ENCODE peak calls at places on chromosomes 4 and X, in five cellular contexts. One of them, this sample, is unnamed. For H3K36me3 and H3K9me3, the result is how much of the 10 kb centered on the place peaks cover.

GRCh38 chr4:159191989-159192388 is 89.1 kb downstream of the RAPGEF2 start:
- DNase-seq in transverse colon: no peak
- DNase-seq in endodermal cell: peak
- DNase-seq in SK-N-SH: no peak
- DNase-seq in left ventricle myocardium inferior: no peak
- DNase-seq in this sample: no peak

GRCh38 chr4:7630559-7631287 is 196.0 kb upstream of the PSAPL1 start:
- DNase-seq in transverse colon: no peak
- DNase-seq in endodermal cell: no peak
- DNase-seq in SK-N-SH: peak
- DNase-seq in left ventricle myocardium inferior: peak
- DNase-seq in this sample: no peak

GRCh38 chr4:169064281-169064680 is 54.2 kb upstream of the CBR4 start:
- DNase-seq in transverse colon: no peak
- DNase-seq in endodermal cell: no peak
- DNase-seq in SK-N-SH: no peak
- DNase-seq in left ventricle myocardium inferior: no peak
- DNase-seq in this sample: no peak

GRCh38 chr4:140754918-140755810 is 1.0 kb downstream of the TBC1D9 start:
- DNase-seq in transverse colon: no peak
- DNase-seq in endodermal cell: no peak
- DNase-seq in SK-N-SH: no peak
- DNase-seq in left ventricle myocardium inferior: no peak
- DNase-seq in this sample: no peak

GRCh38 chr4:154004859-154005520 is 216.1 kb upstream of the SFRP2 start:
- DNase-seq in transverse colon: no peak
- DNase-seq in endodermal cell: no peak
- DNase-seq in SK-N-SH: no peak
- DNase-seq in left ventricle myocardium inferior: no peak
- DNase-seq in this sample: no peak

GRCh38 chr4:41879552-41879951 is 55.7 kb upstream of the TMEM33 start:
- DNase-seq in transverse colon: no peak
- DNase-seq in endodermal cell: no peak
- DNase-seq in SK-N-SH: peak
- DNase-seq in left ventricle myocardium inferior: no peak
- DNase-seq in this sample: no peak

GRCh38 chr4:55545133-55545532 is 1.6 kb downstream of the CLOCK start:
- DNase-seq in transverse colon: no peak
- DNase-seq in endodermal cell: no peak
- DNase-seq in SK-N-SH: no peak
- DNase-seq in left ventricle myocardium inferior: no peak
- DNase-seq in this sample: no peak

GRCh38 chrX:136754641-136755040 is 26.1 kb downstream of the ARHGEF6 start:
- DNase-seq in transverse colon: no peak
- DNase-seq in endodermal cell: peak
- DNase-seq in SK-N-SH: no peak
- DNase-seq in left ventricle myocardium inferior: peak
- DNase-seq in this sample: peak

GRCh38 chr4:38868055-38868965 is 704 bp downstream of the FAM114A1 start:
- DNase-seq in transverse colon: peak
- DNase-seq in endodermal cell: peak
- DNase-seq in SK-N-SH: no peak
- DNase-seq in left ventricle myocardium inferior: peak
- DNase-seq in this sample: no peak

GRCh38 chr4:16079046-16079445 is 4.8 kb downstream of the PROM1 start:
- DNase-seq in transverse colon: no peak
- DNase-seq in endodermal cell: peak
- DNase-seq in SK-N-SH: no peak
- DNase-seq in left ventricle myocardium inferior: no peak
- DNase-seq in this sample: no peak

GRCh38 chrX:149121526-149121925 is 383.6 kb downstream of the IDS start:
- DNase-seq in transverse colon: no peak
- DNase-seq in endodermal cell: no peak
- DNase-seq in SK-N-SH: no peak
- DNase-seq in left ventricle myocardium inferior: no peak
- DNase-seq in this sample: no peak

GRCh38 chr4:96016615-96017299 is 176.9 kb downstream of the PDHA2 start:
- DNase-seq in transverse colon: no peak
- DNase-seq in endodermal cell: no peak
- DNase-seq in SK-N-SH: no peak
- DNase-seq in left ventricle myocardium inferior: no peak
- DNase-seq in this sample: no peak

GRCh38 chr4:8201341-8201781 is 2.3 kb downstream of the SH3TC1 start:
- DNase-seq in transverse colon: peak
- DNase-seq in endodermal cell: no peak
- DNase-seq in SK-N-SH: no peak
- DNase-seq in left ventricle myocardium inferior: peak
- DNase-seq in this sample: peak

GRCh38 chrX:150456941-150457340 is 93.8 kb downstream of the MAMLD1 start:
- DNase-seq in transverse colon: no peak
- DNase-seq in endodermal cell: no peak
- DNase-seq in SK-N-SH: no peak
- DNase-seq in left ventricle myocardium inferior: no peak
- DNase-seq in this sample: no peak

GRCh38 chr4:57103051-57103450 is 7.1 kb downstream of the IGFBP7 start:
- DNase-seq in transverse colon: no peak
- DNase-seq in endodermal cell: no peak
- DNase-seq in SK-N-SH: no peak
- DNase-seq in left ventricle myocardium inferior: peak
- DNase-seq in this sample: no peak

GRCh38 chr4:72084587-72085011 is 52.8 kb downstream of the NPFFR2 start:
- DNase-seq in transverse colon: no peak
- DNase-seq in endodermal cell: no peak
- DNase-seq in SK-N-SH: no peak
- DNase-seq in left ventricle myocardium inferior: no peak
- DNase-seq in this sample: no peak

GRCh38 chr4:48905363-48906015 is 1.1 kb downstream of the OCIAD2 start:
- DNase-seq in transverse colon: peak
- DNase-seq in endodermal cell: no peak
- DNase-seq in SK-N-SH: peak
- DNase-seq in left ventricle myocardium inferior: no peak
- DNase-seq in this sample: no peak

GRCh38 chr4:153233761-153234371 is 29.6 kb downstream of the TRIM2 start:
- DNase-seq in transverse colon: peak
- DNase-seq in endodermal cell: no peak
- DNase-seq in SK-N-SH: no peak
- DNase-seq in left ventricle myocardium inferior: no peak
- DNase-seq in this sample: no peak

GRCh38 chr4:27123050-27123768 is 262.6 kb downstream of the STIM2 start:
- DNase-seq in transverse colon: peak
- DNase-seq in endodermal cell: peak
- DNase-seq in SK-N-SH: no peak
- DNase-seq in left ventricle myocardium inferior: no peak
- DNase-seq in this sample: no peak

GRCh38 chr4:123102897-123103489 is 180.6 kb upstream of the NUDT6 start:
- DNase-seq in transverse colon: no peak
- DNase-seq in endodermal cell: no peak
- DNase-seq in SK-N-SH: peak
- DNase-seq in left ventricle myocardium inferior: no peak
- DNase-seq in this sample: no peak

GRCh38 chr4:102959503-102959902 is 60.0 kb downstream of the SLC9B1 start:
- DNase-seq in transverse colon: no peak
- DNase-seq in endodermal cell: no peak
- DNase-seq in SK-N-SH: no peak
- DNase-seq in left ventricle myocardium inferior: peak
- DNase-seq in this sample: no peak

GRCh38 chrX:129077384-129077783 is 445.9 kb downstream of the SMARCA1 start:
- DNase-seq in transverse colon: no peak
- DNase-seq in endodermal cell: no peak
- DNase-seq in SK-N-SH: no peak
- DNase-seq in left ventricle myocardium inferior: no peak
- DNase-seq in this sample: no peak

GRCh38 chr4:40143926-40144508 is 52.8 kb upstream of the RHOH start:
- DNase-seq in transverse colon: no peak
- DNase-seq in endodermal cell: no peak
- DNase-seq in SK-N-SH: no peak
- DNase-seq in left ventricle myocardium inferior: no peak
- DNase-seq in this sample: no peak

DNA sequence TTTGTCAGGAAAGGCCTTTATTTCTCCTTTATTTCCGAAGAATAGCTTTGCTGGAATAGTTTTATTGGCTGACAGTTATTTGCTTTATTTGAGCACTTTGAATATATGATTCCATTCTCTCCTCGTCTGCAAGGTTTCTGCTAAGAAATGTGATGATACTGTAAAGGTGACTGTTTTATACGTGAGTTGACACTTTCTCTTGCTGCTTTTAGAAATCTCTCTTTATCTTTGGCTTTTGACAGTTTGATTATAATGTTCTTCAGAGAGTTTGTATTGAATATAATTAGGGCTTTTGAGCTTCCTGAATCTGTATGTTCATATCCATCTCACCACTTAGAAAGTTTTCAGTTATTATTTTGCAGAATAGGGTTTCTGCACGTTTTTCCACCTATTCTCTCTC is 1003.7 kb upstream of the SLIT2 start:
- DNase-seq in transverse colon: no peak
- DNase-seq in endodermal cell: no peak
- DNase-seq in SK-N-SH: no peak
- DNase-seq in left ventricle myocardium inferior: no peak
- DNase-seq in this sample: no peak
- H3K36me3 ChIP-seq in transverse colon: under half
- H3K36me3 ChIP-seq in endodermal cell: under half
- H3K36me3 ChIP-seq in SK-N-SH: under half
- H3K36me3 ChIP-seq in left ventricle myocardium inferior: under half
- H3K36me3 ChIP-seq in this sample: under half

GRCh38 chrX:135477576-135477975 is 42.9 kb upstream of the INTS6L start:
- DNase-seq in transverse colon: peak
- DNase-seq in endodermal cell: peak
- DNase-seq in SK-N-SH: peak
- DNase-seq in left ventricle myocardium inferior: peak
- DNase-seq in this sample: peak
- TF ChIP-seq CTCF in transverse colon: peak
- TF ChIP-seq CTCF in endodermal cell: peak
- TF ChIP-seq CTCF in SK-N-SH: peak
- TF ChIP-seq CTCF in left ventricle myocardium inferior: peak
- TF ChIP-seq CTCF in this sample: no peak

GRCh38 chrX:55907968-55908607 is 190.5 kb downstream of the RRAGB start:
- DNase-seq in transverse colon: peak
- DNase-seq in endodermal cell: peak
- DNase-seq in SK-N-SH: no peak
- DNase-seq in left ventricle myocardium inferior: peak
- DNase-seq in this sample: peak
- H3K9me3 ChIP-seq in transverse colon: under half
- H3K9me3 ChIP-seq in endodermal cell: under half
- H3K9me3 ChIP-seq in SK-N-SH: under half
- H3K9me3 ChIP-seq in left ventricle myocardium inferior: under half
- H3K9me3 ChIP-seq in this sample: under half

GRCh38 chrX:44882635-44883034 is 9.6 kb downstream of the KDM6A start:
- DNase-seq in transverse colon: no peak
- DNase-seq in endodermal cell: no peak
- DNase-seq in SK-N-SH: no peak
- DNase-seq in left ventricle myocardium inferior: no peak
- DNase-seq in this sample: no peak
- H3K36me3 ChIP-seq in transverse colon: under half
- H3K36me3 ChIP-seq in endodermal cell: under half
- H3K36me3 ChIP-seq in SK-N-SH: under half
- H3K36me3 ChIP-seq in left ventricle myocardium inferior: under half
- H3K36me3 ChIP-seq in this sample: under half

DNA sequence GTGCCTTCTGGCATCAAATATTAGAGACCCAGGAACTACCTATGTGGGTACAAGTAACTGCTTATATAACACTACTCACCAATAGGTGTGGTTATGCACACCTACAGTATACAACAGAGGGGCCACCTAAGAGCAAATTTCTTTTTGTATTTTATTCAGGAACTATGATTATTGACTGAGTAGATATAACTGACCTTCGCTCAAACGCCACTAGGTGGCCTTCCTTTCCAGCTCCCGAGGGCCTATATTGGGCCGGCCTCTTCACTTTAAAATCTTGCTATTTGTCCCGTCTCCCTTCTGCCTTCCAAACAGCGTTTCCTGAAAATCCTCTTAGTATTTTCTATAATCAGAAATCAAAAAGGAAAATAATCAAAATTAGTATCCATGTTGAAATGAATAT is 19.9 kb upstream of the PABPC5 start:
- DNase-seq in transverse colon: no peak
- DNase-seq in endodermal cell: peak
- DNase-seq in SK-N-SH: peak
- DNase-seq in left ventricle myocardium inferior: no peak
- DNase-seq in this sample: no peak
- TF ChIP-seq CTCF in transverse colon: no peak
- TF ChIP-seq CTCF in endodermal cell: peak
- TF ChIP-seq CTCF in SK-N-SH: peak
- TF ChIP-seq CTCF in left ventricle myocardium inferior: peak
- TF ChIP-seq CTCF in this sample: no peak

GRCh38 chr4:186726440-186727148 is 2.9 kb upstream of the FAT1 start:
- DNase-seq in transverse colon: peak
- DNase-seq in endodermal cell: peak
- DNase-seq in SK-N-SH: peak
- DNase-seq in left ventricle myocardium inferior: peak
- DNase-seq in this sample: no peak

GRCh38 chr4:186728631-186729271 is 5.1 kb upstream of the FAT1 start:
- DNase-seq in transverse colon: no peak
- DNase-seq in endodermal cell: no peak
- DNase-seq in SK-N-SH: no peak
- DNase-seq in left ventricle myocardium inferior: no peak
- DNase-seq in this sample: no peak

GRCh38 chr4:186727977-186728519 is 4.4 kb upstream of the FAT1 start:
- DNase-seq in transverse colon: no peak
- DNase-seq in endodermal cell: peak
- DNase-seq in SK-N-SH: no peak
- DNase-seq in left ventricle myocardium inferior: no peak
- DNase-seq in this sample: no peak

GRCh38 chr4:186726150-186726439 is 2.4 kb upstream of the FAT1 start:
- DNase-seq in transverse colon: no peak
- DNase-seq in endodermal cell: no peak
- DNase-seq in SK-N-SH: no peak
- DNase-seq in left ventricle myocardium inferior: no peak
- DNase-seq in this sample: no peak

DNA sequence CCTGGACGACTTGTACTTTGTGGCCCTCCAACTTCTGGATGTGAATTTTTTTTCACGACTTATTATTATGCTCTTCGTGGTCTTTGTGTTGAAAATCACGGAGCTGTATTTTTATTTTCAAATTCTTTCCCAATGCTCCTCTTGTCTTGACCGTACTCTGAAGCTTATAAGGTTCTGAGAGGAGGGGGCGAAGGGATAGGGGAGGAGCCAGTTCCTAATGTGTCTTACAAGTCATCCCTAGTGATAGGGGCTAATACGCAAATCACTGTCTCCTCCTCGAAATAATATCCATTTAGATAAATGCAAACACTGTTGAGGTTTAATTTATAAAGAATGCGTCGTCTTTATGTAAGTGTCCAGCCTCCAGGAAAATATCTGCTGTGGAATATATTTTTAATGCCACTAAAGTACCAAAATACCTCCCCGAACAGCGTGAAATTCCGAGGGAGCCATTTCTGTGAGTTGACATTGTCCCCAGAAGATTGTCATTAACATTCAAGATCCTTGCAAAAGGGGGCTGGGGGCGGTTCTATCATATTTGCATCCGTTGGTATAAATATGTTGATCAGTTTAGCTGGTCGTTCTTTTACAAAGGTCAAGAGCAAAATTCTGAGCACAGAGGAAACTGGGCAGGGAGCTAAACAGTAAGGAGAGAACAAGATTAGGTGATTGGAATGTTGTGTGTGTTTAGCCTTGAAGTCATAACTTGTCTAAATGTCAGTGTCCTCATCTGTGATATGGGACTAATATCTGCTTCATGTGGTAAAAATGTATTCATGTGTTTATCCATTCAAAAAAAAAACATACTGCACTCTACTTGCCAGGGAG is 3.7 kb upstream of the FAT1 start:
- DNase-seq in transverse colon: no peak
- DNase-seq in endodermal cell: no peak
- DNase-seq in SK-N-SH: no peak
- DNase-seq in left ventricle myocardium inferior: no peak
- DNase-seq in this sample: no peak
- H3K9me3 ChIP-seq in transverse colon: under half
- H3K9me3 ChIP-seq in endodermal cell: under half
- H3K9me3 ChIP-seq in SK-N-SH: under half
- H3K9me3 ChIP-seq in left ventricle myocardium inferior: under half
- H3K9me3 ChIP-seq in this sample: under half

This sample was measured in CD8-positive, alpha-beta T cell.